ENCODE peak calls at places on chromosomes 16 and 17, in five cellular contexts. O, G, Z, E and Y are unnamed samples.

GRCh38 chr17:16929757-16930520 is 42.0 kb downstream of the TNFRSF13B start:
- DNase-seq in Z (no peak), E (no peak), O (no peak), G (no peak), Y (no peak)

GRCh38 chr16:27748868-27749546 is 199.1 kb downstream of the KATNIP start:
- DNase-seq in G (peak; percentile 37), E (peak; percentile 84), O (peak; percentile 25), Z (peak; percentile 31), Y (peak; percentile 44)

GRCh38 chr17:3647769-3648540 is 11.4 kb downstream of the CTNS start:
- DNase-seq in O (peak; percentile 52), Z (no peak), E (no peak), G (peak; percentile 80), Y (peak; percentile 58)

GRCh38 chr16:9597967-9598730 is 506.7 kb downstream of the HAPSTR1 start:
- DNase-seq in E (peak; percentile 22), Z (no peak), G (no peak), O (no peak), Y (no peak)

GRCh38 chr16:17312100-17312732 is 158.5 kb downstream of the XYLT1 start:
- DNase-seq in O (no peak), G (no peak), E (no peak), Z (no peak), Y (no peak)

GRCh38 chr17:13491916-13492315 is 109.8 kb downstream of the HS3ST3A1 start:
- DNase-seq in O (no peak), G (no peak), Z (no peak), E (no peak), Y (no peak)

GRCh38 chr17:79392598-79392997 is 218.3 kb downstream of the RBFOX3 start:
- DNase-seq in G (no peak), Z (no peak), E (no peak), O (no peak), Y (no peak)

GRCh38 chr16:85675528-85675927 is 13.2 kb downstream of the GINS2 start:
- DNase-seq in O (peak; percentile 38), Z (no peak), G (peak; percentile 45), E (no peak), Y (no peak)

GRCh38 chr17:6953689-6954088 is 42.2 kb upstream of the ALOX12 start:
- DNase-seq in Z (no peak), O (no peak), G (no peak), E (no peak), Y (no peak)

GRCh38 chr16:2019919-2020831 is 590 bp downstream of the NPW start:
- DNase-seq in O (no peak), E (peak; percentile 54), Z (no peak), G (no peak), Y (peak; percentile 51)

GRCh38 chr16:63461248-63461841 is 1425.1 kb upstream of the CDH8 start:
- DNase-seq in O (peak; percentile 25), G (peak; percentile 38), Z (no peak), E (no peak), Y (peak; percentile 28)

GRCh38 chr16:55368205-55368604 is 44.2 kb downstream of the IRX6 start:
- DNase-seq in Z (no peak), E (no peak), O (no peak), G (no peak), Y (no peak)

GRCh38 chr17:26782153-26782552 is 511.8 kb upstream of the WSB1 start:
- DNase-seq in G (no peak), E (no peak), O (no peak), Z (no peak), Y (no peak)

GRCh38 chr17:40563371-40564052 is 1.8 kb downstream of the CCR7 start:
- DNase-seq in O (no peak), G (no peak), E (no peak), Z (no peak), Y (no peak)

GRCh38 chr17:9309216-9309615 is 266.4 kb downstream of the STX8 start:
- DNase-seq in G (no peak), O (no peak), Z (no peak), E (no peak), Y (no peak)

GRCh38 chr17:16977932-16978331 is 6.0 kb upstream of the TNFRSF13B start:
- DNase-seq in O (no peak), E (no peak), G (no peak), Z (no peak), Y (no peak)

GRCh38 chr17:34989473-34989872 is 9.2 kb downstream of the LIG3 start:
- DNase-seq in E (no peak), G (no peak), O (no peak), Z (no peak), Y (no peak)

GRCh38 chr16:79629003-79629402 is 28.5 kb upstream of the MAF start:
- DNase-seq in E (no peak), O (no peak), G (no peak), Z (no peak), Y (no peak)

GRCh38 chr17:82658796-82659452 is 10.7 kb upstream of the WDR45B start:
- DNase-seq in O (no peak), Z (no peak), E (no peak), G (no peak), Y (no peak)

GRCh38 chr16:71882505-71883192 is 1.3 kb downstream of the ZNF821 start:
- DNase-seq in O (peak; percentile 74), Z (no peak), G (peak; percentile 83), E (peak; percentile 74), Y (peak; percentile 71)

GRCh38 chr16:69937465-69937951 is 13.6 kb upstream of the CLEC18A start:
- DNase-seq in Z (no peak), E (peak; percentile 22), G (peak; percentile 72), O (peak; percentile 50), Y (peak; percentile 34)

GRCh38 chr17:77944390-77945222 is 13.9 kb upstream of the TNRC6C start:
- DNase-seq in G (no peak), O (no peak), E (no peak), Z (no peak), Y (no peak)

GRCh38 chr16:69921125-69921524 is 30.0 kb upstream of the CLEC18A start:
- DNase-seq in E (no peak), O (no peak), Z (no peak), G (no peak), Y (no peak)

DNA sequence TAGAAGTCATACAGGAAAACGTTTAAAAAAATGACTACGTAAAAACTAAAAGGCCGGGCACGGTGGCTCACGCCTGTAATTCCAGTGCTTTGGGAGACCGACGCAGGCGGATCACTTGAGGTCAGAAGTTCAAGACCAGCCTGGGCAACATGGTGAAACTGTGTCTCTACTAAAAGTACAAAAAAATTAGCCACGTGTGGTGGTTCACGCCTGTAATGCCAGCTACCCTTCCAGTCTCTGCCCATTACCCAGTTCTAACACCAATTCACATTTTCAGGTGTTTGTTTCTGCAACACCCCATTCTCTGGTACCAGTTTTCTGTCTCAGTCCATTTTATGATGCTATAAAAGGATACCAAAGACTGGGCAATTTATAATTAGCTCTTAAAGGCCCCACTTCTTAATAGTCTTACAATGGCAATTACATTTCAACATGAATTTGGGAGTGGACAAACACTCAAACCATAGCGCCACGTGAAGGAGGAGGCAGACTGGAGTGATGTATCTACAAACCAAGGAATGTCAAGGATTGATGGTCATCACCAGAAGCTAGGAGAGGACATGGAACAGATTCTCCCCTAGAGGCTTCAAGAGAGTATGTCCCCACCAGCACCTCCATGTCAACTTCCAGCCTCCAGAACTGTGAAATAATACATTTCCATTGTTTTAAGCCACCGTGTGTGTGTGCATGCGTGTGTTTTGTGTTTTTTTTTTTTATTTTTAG is 791 bp upstream of the C17orf75 start:
- DNase-seq in E (no peak), G (peak; percentile 43), O (no peak), Z (no peak), Y (no peak)
- TF ChIP-seq USF2 in E (no peak), G (no peak), O (no peak), Z (no peak), Y (no peak)

DNA sequence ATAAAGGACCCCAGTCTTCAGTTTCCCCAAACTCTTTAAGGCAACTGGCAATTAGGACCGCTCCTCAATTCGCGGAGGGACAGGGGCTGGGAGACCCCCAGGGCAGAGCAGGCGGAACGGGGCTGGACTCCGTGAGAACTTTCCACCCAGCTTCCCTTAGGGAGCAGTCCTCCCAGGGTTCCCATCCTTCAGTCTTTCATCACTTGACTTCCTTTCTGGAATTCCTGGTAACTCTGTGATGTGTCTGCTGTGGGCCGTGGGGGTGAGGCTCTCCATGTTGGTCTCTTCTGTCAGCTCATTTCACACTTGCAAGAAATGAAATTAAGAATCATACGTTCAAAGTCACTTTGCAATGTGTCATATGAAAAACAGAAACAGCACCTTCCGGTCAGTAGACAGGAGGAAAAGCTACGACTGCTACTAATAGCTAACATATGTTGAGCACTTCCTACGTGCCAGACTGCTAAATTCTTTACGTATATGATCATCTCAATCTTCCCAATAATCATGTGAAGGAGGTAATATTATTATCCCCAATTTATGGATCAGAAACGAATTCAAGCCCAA is 5.4 kb upstream of the BBS2 start:
- DNase-seq in G (no peak), Z (no peak), O (no peak), E (no peak), Y (no peak)
- TF ChIP-seq JUN in G (no peak), Z (no peak), O (no peak), E (no peak), Y (no peak)

DNA sequence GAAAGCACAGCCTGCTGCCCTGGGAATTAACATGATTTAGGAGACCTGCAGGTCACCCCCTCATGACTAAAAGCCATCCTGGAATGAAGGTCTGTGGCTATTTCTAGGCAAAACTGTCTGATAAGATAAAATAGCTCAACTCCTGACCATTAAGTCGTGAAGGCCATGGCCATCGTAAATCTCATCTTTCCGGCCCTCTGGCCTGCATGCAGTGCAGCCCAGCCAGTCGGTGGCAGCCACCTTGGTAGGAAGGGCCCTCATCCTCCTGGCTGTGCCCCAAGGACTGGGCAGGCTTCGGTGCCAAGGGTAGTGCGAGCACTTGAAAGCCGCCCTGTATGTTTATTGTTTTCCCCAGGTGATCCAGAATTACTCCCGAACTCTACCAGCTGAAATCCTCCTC is 18.2 kb upstream of the MEOX1 start:
- DNase-seq in Z (no peak), E (no peak), O (no peak), G (no peak), Y (no peak)
- TF ChIP-seq CTCF in Z (no peak), E (no peak), O (no peak), G (no peak), Y (no peak)

DNA sequence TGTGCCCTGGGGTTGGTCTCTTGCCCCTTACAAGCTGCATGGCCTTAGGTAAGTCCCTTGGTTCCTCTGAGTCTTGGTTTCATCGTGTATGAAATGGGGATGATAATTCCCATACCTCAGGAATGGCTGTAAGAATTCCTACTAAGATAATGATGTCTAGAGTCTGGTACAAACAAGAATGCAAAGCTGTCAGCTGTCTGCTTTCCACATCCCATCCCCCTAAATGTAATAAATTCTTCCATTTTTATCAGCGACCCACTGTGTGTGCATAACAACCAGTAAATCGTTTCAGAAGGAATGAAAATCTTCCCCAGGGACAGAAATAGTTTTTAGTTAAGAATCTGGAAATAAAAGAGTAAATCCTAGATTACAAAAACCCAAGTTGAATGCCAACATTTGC is 95.4 kb downstream of the CPPED1 start:
- DNase-seq in G (no peak), O (no peak), E (no peak), Z (no peak), Y (no peak)
- TF ChIP-seq USF2 in G (no peak), O (no peak), E (no peak), Z (no peak), Y (no peak)

GRCh38 chr16:73068546-73069401 is 20.8 kb upstream of the ZFHX3 start:
- DNase-seq in O (peak; percentile 63), G (peak; percentile 89), E (no peak), Z (no peak), Y (no peak)
- TF ChIP-seq JUN in O (no peak), G (no peak), E (no peak), Z (no peak), Y (no peak)